ENCODE peak calls at places on chromosome 6, in four cellular contexts. A is RPMI8226, S is cardiac septum, G is HuH-7.5. N is an unnamed sample.

GRCh38 chr6:95489185-95489863 is 88.0 kb upstream of the MANEA start:
- DNase-seq in G (no peak), S (no peak), A (no peak), N (no peak)

GRCh38 chr6:133637874-133638273 is 251.0 kb upstream of the TCF21 start:
- DNase-seq in A (no peak), S (no peak), G (no peak), N (no peak)

GRCh38 chr6:25060522-25060921 is 124.8 kb upstream of the RIPOR2 start:
- DNase-seq in S (no peak), G (no peak), A (no peak), N (no peak)

GRCh38 chr6:38241200-38241599 is 398.5 kb downstream of the BTBD9 start:
- DNase-seq in G (no peak), A (no peak), S (no peak), N (no peak)

GRCh38 chr6:131807644-131808459 is at the start of gene ENPP1:
- DNase-seq in S (peak; percentile 81), A (peak; percentile 68), G (peak; percentile 63), N (peak; percentile 37)

GRCh38 chr6:134740473-134741192 is 209.3 kb downstream of the ALDH8A1 start:
- DNase-seq in G (no peak), S (no peak), A (no peak), N (no peak)

GRCh38 chr6:111002350-111002749 is 20.5 kb downstream of the RPF2 start:
- DNase-seq in S (no peak), A (no peak), G (no peak), N (no peak)

GRCh38 chr6:148144917-148145521 is 197.6 kb upstream of the SASH1 start:
- DNase-seq in G (peak; percentile 23), A (peak; percentile 58), S (no peak), N (peak; percentile 63)

GRCh38 chr6:506508-506907 is 115.0 kb downstream of the IRF4 start:
- DNase-seq in G (no peak), S (no peak), A (no peak), N (no peak)

GRCh38 chr6:47424436-47424836 is 53.2 kb upstream of the CD2AP start:
- DNase-seq in A (no peak), S (no peak), G (no peak), N (no peak)

GRCh38 chr6:3285049-3285639 is 26.4 kb downstream of the PSMG4 start:
- DNase-seq in A (no peak), G (no peak), S (no peak), N (no peak)

GRCh38 chr6:26607434-26608230 is 10.9 kb downstream of the ABT1 start:
- DNase-seq in A (peak; percentile 86), S (no peak), G (no peak), N (peak; percentile 81)

GRCh38 chr6:170127151-170127550 is 163.7 kb downstream of the DLL1 start:
- DNase-seq in A (no peak), G (no peak), S (peak; percentile 69), N (no peak)

GRCh38 chr6:125363360-125364121 is 61.8 kb upstream of the HDDC2 start:
- DNase-seq in S (peak; percentile 78), A (no peak), G (peak; percentile 19), N (peak; percentile 13)

GRCh38 chr6:87483929-87484328 is 11.2 kb downstream of the SLC35A1 start:
- DNase-seq in S (no peak), A (no peak), G (no peak), N (peak; percentile 26)

GRCh38 chr6:85936916-85937315 is 294.2 kb upstream of the SYNCRIP start:
- DNase-seq in A (no peak), S (no peak), G (no peak), N (no peak)

GRCh38 chr6:157314705-157315321 is 8.5 kb downstream of the TMEM242 start:
- DNase-seq in A (peak; percentile 78), G (no peak), S (no peak), N (peak; percentile 67)

GRCh38 chr6:1708141-1708540 is 98.4 kb downstream of the FOXC1 start:
- DNase-seq in G (no peak), S (no peak), A (no peak), N (no peak)

GRCh38 chr6:144723431-144723830 is 438.3 kb downstream of the UTRN start:
- DNase-seq in A (no peak), G (no peak), S (no peak), N (no peak)

GRCh38 chr6:113805167-113805835 is 51.8 kb upstream of the MARCKS start:
- DNase-seq in G (no peak), S (no peak), A (peak; percentile 68), N (peak; percentile 16)

GRCh38 chr6:33915134-33915533 is 111.3 kb upstream of the MLN start:
- DNase-seq in S (no peak), A (peak; percentile 86), G (no peak), N (no peak)

GRCh38 chr6:74447013-74447412 is 751.0 kb downstream of the CD109 start:
- DNase-seq in S (no peak), A (no peak), G (no peak), N (no peak)

GRCh38 chr6:40353967-40354452 is 233.2 kb downstream of the LRFN2 start:
- DNase-seq in G (no peak), S (no peak), A (no peak), N (no peak)

GRCh38 chr6:1895721-1896120 is 286.0 kb downstream of the FOXC1 start:
- DNase-seq in G (no peak), A (no peak), S (no peak), N (no peak)

GRCh38 chr6:7914991-7915789 is 4.6 kb upstream of the TXNDC5 start:
- DNase-seq in G (no peak), S (no peak), A (peak; percentile 50), N (peak; percentile 71)

GRCh38 chr6:14796974-14797762 is 448.7 kb upstream of the JARID2 start:
- DNase-seq in S (no peak), G (no peak), A (no peak), N (no peak)

GRCh38 chr6:73636048-73636447 is 17.7 kb downstream of the SLC17A5 start:
- DNase-seq in A (no peak), S (no peak), G (no peak), N (no peak)

N was measured in KBM-7.